ENCODE peak calls at places on chromosomes 2 and 18, in eight cellular contexts. R is K562, B is DND-41, E is OCI-LY7, F is PC-9, A is hepatocyte, C is mammary epithelial cell, Z is A549. X is an unnamed sample.

GRCh38 chr2:111133603-111134002 is 12.9 kb downstream of the BCL2L11 start:
- DNase-seq in R (no peak), F (no peak), B (no peak), Z (no peak), A (no peak), E (no peak), C (no peak), X (no peak)

GRCh38 chr2:31384771-31385276 is 29.7 kb downstream of the XDH start:
- DNase-seq in E (no peak), Z (peak), F (peak), A (no peak), R (no peak), C (peak), B (no peak), X (peak)

GRCh38 chr2:153786016-153786415 is 85.7 kb upstream of the GALNT13 start:
- DNase-seq in E (no peak), A (peak), R (no peak), Z (no peak), F (no peak), B (no peak), C (no peak), X (no peak)

GRCh38 chr18:57428221-57429150 is 6.7 kb upstream of the ONECUT2 start:
- DNase-seq in Z (no peak), E (no peak), B (no peak), R (no peak), F (no peak), C (no peak), A (no peak), X (no peak)

GRCh38 chr2:102251042-102251848 is 60.1 kb upstream of the IL1RL1 start:
- DNase-seq in A (peak), Z (peak), C (no peak), R (no peak), F (peak), B (no peak), E (no peak), X (no peak)

GRCh38 chr2:128359841-128360240 is 41.2 kb upstream of the HS6ST1 start:
- DNase-seq in C (no peak), Z (no peak), F (no peak), B (no peak), E (no peak), A (no peak), R (no peak), X (no peak)

GRCh38 chr2:118842687-118843491 is 4.6 kb downstream of the EN1 start:
- DNase-seq in E (no peak), R (no peak), A (no peak), F (no peak), B (no peak), Z (no peak), C (no peak), X (no peak)

GRCh38 chr18:10131783-10132381 is 218.1 kb downstream of the VAPA start:
- DNase-seq in A (peak), Z (no peak), B (no peak), E (no peak), R (no peak), F (no peak), C (no peak), X (no peak)

GRCh38 chr2:223185638-223186037 is 133.6 kb downstream of the KCNE4 start:
- DNase-seq in C (peak), B (no peak), R (no peak), E (no peak), A (no peak), Z (no peak), F (no peak), X (no peak)

GRCh38 chr2:165274698-165275097 is 35.5 kb downstream of the SCN2A start:
- DNase-seq in R (no peak), Z (no peak), B (no peak), F (no peak), A (no peak), E (no peak), C (no peak), X (no peak)

GRCh38 chr2:165277860-165278656 is 38.8 kb downstream of the SCN2A start:
- DNase-seq in A (no peak), E (no peak), Z (no peak), R (no peak), B (no peak), C (no peak), F (no peak), X (no peak)

GRCh38 chr2:165275932-165276331 is 36.7 kb downstream of the SCN2A start:
- DNase-seq in F (no peak), E (no peak), A (no peak), R (no peak), Z (no peak), C (no peak), B (no peak), X (no peak)

GRCh38 chr2:165280356-165280755 is 41.1 kb downstream of the SCN2A start:
- DNase-seq in C (no peak), E (no peak), A (peak), B (no peak), R (no peak), F (no peak), Z (no peak), X (no peak)

GRCh38 chr2:165277295-165277694 is 38.1 kb downstream of the SCN2A start:
- DNase-seq in A (no peak), E (no peak), B (no peak), R (no peak), C (no peak), F (no peak), Z (no peak), X (no peak)
- H3K4me3 ChIP-seq in A (no peak), E (no peak), B (no peak), R (no peak), C (no peak), F (no peak), Z (no peak), X (no peak)

GRCh38 chr2:208254871-208255556 is at the start of gene IDH1:
- DNase-seq in R (peak), Z (peak), A (peak), B (peak), E (peak), C (peak), F (peak), X (peak)
- TF ChIP-seq CTCF in R (peak), Z (peak), A (peak), B (peak), E (peak), C (peak), F (peak), X (peak)

DNA sequence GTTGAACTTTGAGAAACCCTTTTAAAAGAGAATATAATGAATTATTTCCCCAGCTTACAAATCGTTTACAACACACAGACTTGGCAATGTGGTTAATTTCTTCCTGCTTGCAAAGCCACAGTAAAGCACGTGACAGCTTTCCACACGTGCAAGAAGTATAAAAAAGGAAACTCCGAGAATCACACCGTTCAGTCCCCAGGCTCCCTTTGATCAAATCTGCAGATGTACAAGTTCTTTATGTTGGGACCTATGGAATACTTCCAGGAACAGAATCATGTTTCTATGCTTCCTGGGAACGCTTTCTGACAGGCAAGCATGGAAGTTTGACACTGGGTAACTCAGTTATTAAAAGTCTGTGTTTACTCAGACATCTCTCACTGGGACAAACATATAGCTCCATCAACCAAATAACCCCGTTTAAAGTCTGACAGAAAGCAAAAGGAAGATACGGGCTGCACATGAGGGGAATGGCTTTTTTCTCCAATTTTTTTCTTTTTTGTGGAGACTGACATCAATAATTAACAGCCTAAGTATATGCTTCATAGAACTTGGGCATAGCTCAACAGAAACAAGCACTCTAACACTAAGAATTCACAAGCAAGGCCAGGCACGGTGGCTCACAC is 134.8 kb downstream of the EIPR1 start:
- DNase-seq in R (no peak), B (peak), C (no peak), F (no peak), E (no peak), A (no peak), Z (no peak), X (no peak)
- H3K4me2 ChIP-seq in R (no peak), B (no peak), C (no peak), F (no peak), E (no peak), A (no peak), Z (no peak), X (no peak)

DNA sequence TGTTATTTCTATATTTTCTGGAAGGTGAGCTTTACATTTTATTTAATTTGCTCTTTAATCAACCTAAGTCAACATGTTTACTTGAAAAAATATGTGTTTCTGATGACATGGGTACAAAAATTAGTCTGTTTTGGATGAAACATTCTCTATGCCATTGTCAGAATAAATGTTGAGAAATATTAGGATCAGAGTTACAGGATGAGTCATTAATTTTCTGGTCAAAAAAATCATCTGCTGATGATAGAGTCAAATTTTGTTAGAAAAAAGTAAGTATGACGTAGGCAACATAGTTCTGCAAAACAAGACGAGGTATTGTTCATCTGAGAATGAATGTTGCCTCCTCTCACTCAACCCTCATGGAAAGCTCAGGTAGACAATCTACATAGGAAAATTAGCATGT is 107.6 kb upstream of the CAVIN2 start:
- DNase-seq in F (no peak), B (no peak), C (no peak), A (no peak), Z (no peak), R (no peak), E (no peak), X (no peak)
- H3K4me3 ChIP-seq in F (no peak), B (no peak), C (no peak), A (no peak), Z (no peak), R (no peak), E (no peak), X (no peak)

DNA sequence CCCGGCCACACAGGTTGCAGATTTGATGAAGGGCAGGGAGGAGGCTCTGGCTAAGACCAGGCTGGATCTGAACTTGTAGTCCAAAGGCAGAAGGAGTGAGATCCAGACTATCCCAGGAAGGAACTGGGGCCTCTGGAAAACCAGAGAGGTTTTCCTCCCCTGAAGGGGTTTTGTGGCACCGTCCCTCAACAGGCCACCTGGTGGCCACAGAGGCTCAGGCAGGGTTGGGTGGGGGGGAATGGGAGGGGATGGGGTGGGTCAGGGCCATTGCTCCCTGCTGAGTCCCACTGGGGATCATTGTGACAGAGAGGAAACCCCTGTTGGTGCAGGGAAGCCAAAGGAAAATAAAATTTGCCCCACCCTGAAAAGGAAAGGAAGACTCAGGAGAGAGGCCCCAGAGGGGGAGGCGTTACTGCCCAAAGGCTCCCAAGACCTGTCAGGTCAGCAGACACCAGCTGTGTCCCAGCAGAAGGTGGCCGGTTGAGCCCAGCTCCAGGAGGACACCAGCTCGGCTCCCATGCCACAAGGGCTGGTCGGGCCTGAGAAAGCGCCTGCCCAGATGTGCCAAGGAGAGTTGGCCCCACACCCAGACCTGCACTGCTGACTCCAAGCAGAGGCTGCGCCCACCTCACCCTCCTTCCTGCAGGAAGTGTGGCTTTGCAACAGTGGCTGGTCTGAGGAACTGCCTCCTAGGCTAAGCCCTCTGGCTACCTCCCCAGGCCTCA is 37.3 kb upstream of the PTMA start:
- DNase-seq in B (no peak), E (peak), F (peak), A (peak), C (no peak), R (peak), Z (peak), X (no peak)
- TF ChIP-seq CTCF in B (peak), E (no peak), F (peak), A (peak), C (no peak), R (peak), Z (peak), X (no peak)

GRCh38 chr18:31965331-31965970 is 22.5 kb upstream of the TRAPPC8 start:
- DNase-seq in C (no peak), A (no peak), Z (no peak), R (no peak), F (no peak), B (no peak), E (no peak), X (no peak)
- H3K4me2 ChIP-seq in C (no peak), A (no peak), Z (no peak), R (no peak), F (no peak), B (no peak), E (no peak), X (no peak)

DNA sequence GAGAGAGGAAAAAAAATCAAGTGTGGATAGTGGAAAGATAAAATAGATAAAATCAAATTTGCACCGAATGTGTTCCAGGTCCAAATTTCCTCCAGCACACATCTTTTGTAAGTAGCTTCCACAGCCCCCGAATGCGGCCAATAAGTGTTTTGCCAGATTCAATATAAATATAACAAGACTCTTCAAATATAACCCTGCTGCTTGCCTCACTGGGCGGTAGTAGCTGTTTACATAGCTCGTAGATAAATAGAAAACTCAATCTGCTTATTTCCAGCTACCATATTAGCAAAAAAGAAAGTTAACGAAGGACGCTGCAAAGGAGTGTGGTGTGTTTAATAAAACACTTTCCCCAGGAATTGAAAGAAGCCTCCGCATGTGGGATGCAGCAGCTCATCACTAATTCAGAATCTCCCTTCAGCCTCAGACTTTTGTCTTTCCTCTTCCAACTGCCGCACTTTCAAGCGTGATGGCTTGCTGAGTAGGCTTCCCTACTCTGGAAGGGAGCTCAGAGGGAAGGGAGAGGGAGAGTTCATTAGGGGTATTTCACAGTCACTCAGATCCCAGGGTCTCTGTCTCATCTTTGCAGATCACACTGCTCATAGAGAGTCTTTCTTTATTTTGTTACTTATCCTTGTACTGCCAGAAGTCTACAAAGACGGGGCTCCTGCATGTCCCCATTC is 367.1 kb downstream of the RND3 start:
- DNase-seq in R (no peak), B (no peak), A (no peak), F (no peak), Z (no peak), C (no peak), E (no peak), X (no peak)
- H3K4me3 ChIP-seq in R (no peak), B (no peak), A (no peak), F (no peak), Z (peak), C (no peak), E (no peak), X (no peak)

GRCh38 chr18:34322365-34323289 is 97.9 kb upstream of the NOL4 start:
- DNase-seq in B (no peak), R (peak), A (peak), E (peak), C (peak), Z (peak), F (peak), X (no peak)
- TF ChIP-seq CTCF in B (peak), R (no peak), A (peak), E (peak), C (peak), Z (peak), F (peak), X (peak)

GRCh38 chr2:45640575-45640974 is 10.9 kb upstream of the PRKCE start:
- DNase-seq in E (no peak), B (no peak), A (no peak), F (no peak), C (no peak), Z (no peak), R (no peak), X (no peak)

GRCh38 chr2:45631955-45632354 is 19.5 kb upstream of the PRKCE start:
- DNase-seq in C (no peak), A (no peak), Z (no peak), R (no peak), E (no peak), F (no peak), B (no peak), X (no peak)

GRCh38 chr2:45634223-45634622 is 17.3 kb upstream of the PRKCE start:
- DNase-seq in C (no peak), R (no peak), Z (no peak), B (no peak), F (no peak), E (no peak), A (no peak), X (no peak)

GRCh38 chr2:45636013-45636412 is 15.5 kb upstream of the PRKCE start:
- DNase-seq in E (no peak), F (no peak), Z (no peak), A (no peak), B (no peak), C (no peak), R (no peak), X (no peak)

GRCh38 chr2:45637440-45637839 is 14.0 kb upstream of the PRKCE start:
- DNase-seq in B (no peak), A (no peak), F (no peak), R (no peak), C (peak), E (no peak), Z (no peak), X (no peak)
- H3K4me2 ChIP-seq in B (no peak), A (no peak), F (no peak), R (no peak), C (no peak), E (no peak), Z (no peak), X (no peak)

GRCh38 chr2:144509548-144510205 is 10.2 kb downstream of the ZEB2 start:
- DNase-seq in Z (no peak), B (no peak), F (no peak), E (no peak), A (no peak), R (peak), C (no peak), X (no peak)
- H3K4me3 ChIP-seq in Z (no peak), B (no peak), F (no peak), E (no peak), A (no peak), R (peak), C (no peak), X (no peak)